ENCODE peak calls at places on chromosomes 4 and X, in eight cellular contexts. V, I, K, S, T, W, Y and R are unnamed samples.

GRCh38 chr4:119632216-119632615 is 3.6 kb upstream of the PDE5A start:
- DNase-seq in S (no peak), K (no peak), Y (no peak), W (no peak), I (no peak), T (no peak), V (no peak), R (no peak)

GRCh38 chrX:37993857-37994619 is 12.3 kb upstream of the SYTL5 start:
- DNase-seq in S (peak; percentile 15), K (no peak), T (peak; percentile 74), Y (peak; percentile 47), I (no peak), V (no peak), W (peak; percentile 77), R (peak; percentile 27)

GRCh38 chr4:97507587-97508245 is 635.6 kb downstream of the STPG2 start:
- DNase-seq in Y (no peak), W (no peak), I (no peak), K (no peak), S (no peak), T (no peak), V (no peak), R (no peak)

GRCh38 chr4:110826656-110827055 is 203.8 kb upstream of the PITX2 start:
- DNase-seq in Y (no peak), K (no peak), T (no peak), W (no peak), V (no peak), S (no peak), I (no peak), R (no peak)

GRCh38 chrX:120200851-120201250 is 42.4 kb downstream of the RHOXF2 start:
- DNase-seq in V (no peak), W (no peak), T (no peak), S (no peak), I (no peak), K (no peak), Y (no peak), R (no peak)

GRCh38 chr4:76705497-76705896 is 192.4 kb downstream of the SOWAHB start:
- DNase-seq in S (no peak), T (no peak), Y (no peak), I (no peak), K (no peak), W (no peak), V (no peak), R (no peak)

GRCh38 chrX:17459596-17459995 is 84.6 kb downstream of the NHS start:
- DNase-seq in K (no peak), S (no peak), I (no peak), W (no peak), Y (no peak), T (no peak), V (peak; percentile 64), R (no peak)

GRCh38 chrX:152897216-152898144 is at the start of gene ZNF185:
- DNase-seq in I (peak; percentile 34), Y (peak; percentile 95), V (no peak), S (no peak), W (peak; percentile 81), T (peak; percentile 73), K (no peak), R (peak; percentile 30)

GRCh38 chr4:2413821-2414610 is 4.4 kb downstream of the ZFYVE28 start:
- DNase-seq in V (no peak), I (no peak), S (no peak), K (no peak), T (peak; percentile 38), Y (no peak), W (no peak), R (no peak)

GRCh38 chrX:150935466-150935865 is 37.0 kb upstream of the CD99L2 start:
- DNase-seq in Y (no peak), I (no peak), K (peak; percentile 31), V (no peak), W (no peak), T (no peak), S (no peak), R (no peak)

GRCh38 chrX:9122504-9123245 is 88.7 kb upstream of the FAM9B start:
- DNase-seq in I (no peak), K (no peak), W (no peak), S (no peak), Y (no peak), T (no peak), V (no peak), R (no peak)

GRCh38 chr4:86730310-86730709 is 118.9 kb downstream of the SLC10A6 start:
- DNase-seq in W (peak; percentile 6), V (no peak), I (no peak), Y (peak; percentile 20), T (no peak), K (peak; percentile 6), S (no peak), R (no peak)

GRCh38 chrX:13387656-13388421 is 68.0 kb upstream of the ATXN3L start:
- DNase-seq in V (no peak), S (no peak), W (no peak), K (no peak), T (no peak), I (no peak), Y (no peak), R (no peak)

GRCh38 chr4:17109126-17109525 is 210.7 kb upstream of the LDB2 start:
- DNase-seq in W (no peak), V (no peak), I (no peak), T (no peak), Y (no peak), K (no peak), S (no peak), R (no peak)

GRCh38 chr4:1806596-1807257 is 13.6 kb downstream of the FGFR3 start:
- DNase-seq in I (no peak), S (no peak), T (no peak), Y (no peak), K (no peak), V (no peak), W (no peak), R (no peak)

GRCh38 chr4:169030575-169030982 is 20.5 kb upstream of the CBR4 start:
- DNase-seq in T (no peak), Y (no peak), I (peak; percentile 56), V (no peak), W (no peak), S (no peak), K (no peak), R (no peak)

GRCh38 chrX:67544281-67544680 is 460 bp downstream of the AR start:
- DNase-seq in K (no peak), W (peak; percentile 13), I (no peak), V (no peak), T (peak; percentile 30), Y (peak; percentile 31), S (no peak), R (no peak)

GRCh38 chrX:19893722-19894121 is 6.3 kb upstream of the SH3KBP1 start:
- DNase-seq in V (no peak), T (no peak), S (no peak), K (no peak), Y (no peak), I (no peak), W (no peak), R (peak; percentile 4)